ENCODE peak calls at places on chromosome 7, in five cellular contexts. C, B, Q, X and I are unnamed samples.

GRCh38 chr7:55366461-55367138 is 1.5 kb downstream of the LANCL2 start:
- DNase-seq in C (peak; percentile 17), B (peak; percentile 30), Q (no peak), X (peak; percentile 16), I (no peak)

GRCh38 chr7:88927-89921 is 103.1 kb upstream of the FAM20C start:
- DNase-seq in C (no peak), B (peak; percentile 97), Q (peak; percentile 96), X (no peak), I (peak; percentile 92)

GRCh38 chr7:117385340-117386124 is 41.8 kb downstream of the ASZ1 start:
- DNase-seq in C (no peak), B (peak; percentile 63), Q (peak; percentile 53), X (peak; percentile 79), I (peak; percentile 19)

GRCh38 chr7:88200793-88201192 is 19.0 kb downstream of the SRI start:
- DNase-seq in C (no peak), B (no peak), Q (no peak), X (no peak), I (no peak)

GRCh38 chr7:158818325-158819213 is 10.7 kb downstream of the ESYT2 start:
- DNase-seq in C (peak; percentile 47), B (peak; percentile 98), Q (peak; percentile 96), X (peak; percentile 86), I (peak; percentile 99)

GRCh38 chr7:129980667-129981066 is 27.9 kb upstream of the UBE2H start:
- DNase-seq in C (no peak), B (no peak), Q (no peak), X (no peak), I (no peak)

GRCh38 chr7:167976-168791 is 24.2 kb upstream of the FAM20C start:
- DNase-seq in C (no peak), B (no peak), Q (no peak), X (no peak), I (no peak)

GRCh38 chr7:33774762-33775523 is 130.4 kb upstream of the BMPER start:
- DNase-seq in C (no peak), B (peak; percentile 15), Q (peak; percentile 81), X (no peak), I (peak; percentile 91)

GRCh38 chr7:122166708-122167107 is 22.7 kb upstream of the AASS start:
- DNase-seq in C (no peak), B (peak; percentile 60), Q (peak; percentile 62), X (no peak), I (peak; percentile 48)

DNA sequence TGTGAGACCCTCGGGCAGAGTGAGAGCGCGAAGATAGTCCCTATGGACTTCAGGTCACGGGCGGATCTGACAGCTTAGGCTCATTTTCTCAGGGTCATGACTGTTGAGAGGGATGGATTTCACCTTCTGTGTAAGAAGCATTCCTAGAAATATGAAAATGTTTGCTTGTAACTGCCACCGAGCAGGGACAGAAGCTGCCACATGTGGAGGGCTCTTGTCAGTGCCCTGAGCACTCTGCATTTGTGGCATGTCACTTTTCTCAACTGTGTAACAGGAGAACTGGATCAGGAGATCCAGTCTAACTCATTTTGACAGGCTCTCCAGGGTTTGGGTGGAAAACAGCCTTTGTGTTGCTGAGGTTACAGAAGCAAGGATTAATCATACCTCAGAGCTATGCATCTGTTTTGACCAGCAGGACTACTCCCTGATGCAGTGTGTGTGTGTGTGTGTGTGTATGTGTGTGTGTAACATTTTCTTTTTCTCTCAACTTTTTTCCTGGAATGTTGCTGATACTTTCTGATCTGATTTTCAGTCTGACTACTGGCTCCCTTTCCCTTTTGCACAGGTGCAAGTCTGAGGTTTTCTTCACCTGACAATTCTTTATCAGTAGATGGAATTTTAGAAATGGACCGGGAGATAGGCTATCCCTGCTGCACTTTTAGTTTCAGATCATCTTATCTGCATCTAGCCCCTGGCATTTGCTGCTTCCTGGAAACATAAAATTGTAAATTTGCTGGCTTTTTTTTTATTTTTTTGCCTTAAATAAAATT is 183.3 kb downstream of the STK31 start:
- DNase-seq in C (no peak), B (peak; percentile 18), Q (no peak), X (no peak), I (peak; percentile 33)
- H3K4me2 ChIP-seq in C (no peak overlapping the region), B (no peak overlapping the region), Q (no peak overlapping the region), X (no peak overlapping the region), I (no peak overlapping the region)

DNA sequence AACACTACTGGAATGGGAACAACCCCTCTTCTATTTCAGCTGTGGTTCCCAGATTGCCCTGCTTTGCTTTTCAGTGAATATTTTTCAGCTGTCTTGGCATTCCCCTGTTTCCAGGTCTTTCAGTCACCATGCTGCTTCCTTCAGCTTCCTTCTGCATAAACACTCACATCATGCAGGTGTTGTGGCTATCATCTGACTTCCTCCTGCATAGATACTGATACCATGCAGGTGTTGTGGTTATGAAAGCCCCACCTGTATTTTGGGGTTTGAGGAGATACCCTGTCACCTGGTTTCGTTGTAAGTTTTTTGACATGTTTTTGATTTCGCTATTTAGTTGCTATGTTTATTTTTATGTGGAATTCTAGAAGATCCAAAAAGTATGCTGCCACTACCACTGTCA is 71.5 kb downstream of the SLC35B4 start:
- DNase-seq in C (no peak), B (no peak), Q (no peak), X (peak; percentile 97), I (no peak)
- H3K9ac ChIP-seq in C (no peak overlapping the region), B (no peak overlapping the region), Q (no peak overlapping the region), X (no peak overlapping the region), I (no peak overlapping the region)

GRCh38 chr7:43878867-43879266 is 9.6 kb upstream of the MRPS24 start:
- DNase-seq in C (no peak), B (peak; percentile 35), Q (peak; percentile 37), X (no peak), I (no peak)

GRCh38 chr7:43876976-43877745 is 7.8 kb upstream of the MRPS24 start:
- DNase-seq in C (no peak), B (no peak), Q (no peak), X (no peak), I (no peak)

GRCh38 chr7:43879477-43879876 is 10.2 kb upstream of the MRPS24 start:
- DNase-seq in C (no peak), B (peak; percentile 94), Q (peak; percentile 93), X (no peak), I (peak; percentile 48)

GRCh38 chr7:43876266-43876665 is 6.9 kb upstream of the MRPS24 start:
- DNase-seq in C (no peak), B (no peak), Q (no peak), X (no peak), I (no peak)

GRCh38 chr7:43877968-43878864 is 8.9 kb upstream of the MRPS24 start:
- DNase-seq in C (no peak), B (no peak), Q (no peak), X (no peak), I (no peak)
- H3K4me2 ChIP-seq in C (no peak overlapping the region), B (peak overlapping the region; percentile 55), Q (no peak overlapping the region), X (no peak overlapping the region), I (no peak overlapping the region)

GRCh38 chr7:26292768-26293560 is 1.3 kb downstream of the SNX10 start:
- DNase-seq in C (no peak), B (no peak), Q (no peak), X (no peak), I (no peak)

GRCh38 chr7:26295015-26295414 is 3.4 kb downstream of the SNX10 start:
- DNase-seq in C (no peak), B (no peak), Q (no peak), X (no peak), I (no peak)

GRCh38 chr7:26293569-26294308 is 2.1 kb downstream of the SNX10 start:
- DNase-seq in C (peak; percentile 83), B (no peak), Q (no peak), X (peak; percentile 45), I (no peak)

GRCh38 chr7:26291251-26291650 is 411 bp upstream of the SNX10 start:
- DNase-seq in C (no peak), B (no peak), Q (no peak), X (no peak), I (no peak)

GRCh38 chr7:26291699-26292538 is at the start of gene SNX10:
- DNase-seq in C (no peak), B (peak; percentile 65), Q (no peak), X (peak; percentile 62), I (peak; percentile 57)
- H3K9ac ChIP-seq in C (peak within 1 kb of the TSS; percentile 95), B (peak within 1 kb of the TSS; percentile 48), Q (no peak within 1 kb of the TSS), X (peak within 1 kb of the TSS; percentile 41), I (peak within 1 kb of the TSS; percentile 53)

GRCh38 chr7:81491573-81491972 is 278.3 kb downstream of the HGF start:
- DNase-seq in C (no peak), B (no peak), Q (no peak), X (no peak), I (no peak)
- H3K4me2 ChIP-seq in C (no peak overlapping the region), B (no peak overlapping the region), Q (no peak overlapping the region), X (no peak overlapping the region), I (no peak overlapping the region)

DNA sequence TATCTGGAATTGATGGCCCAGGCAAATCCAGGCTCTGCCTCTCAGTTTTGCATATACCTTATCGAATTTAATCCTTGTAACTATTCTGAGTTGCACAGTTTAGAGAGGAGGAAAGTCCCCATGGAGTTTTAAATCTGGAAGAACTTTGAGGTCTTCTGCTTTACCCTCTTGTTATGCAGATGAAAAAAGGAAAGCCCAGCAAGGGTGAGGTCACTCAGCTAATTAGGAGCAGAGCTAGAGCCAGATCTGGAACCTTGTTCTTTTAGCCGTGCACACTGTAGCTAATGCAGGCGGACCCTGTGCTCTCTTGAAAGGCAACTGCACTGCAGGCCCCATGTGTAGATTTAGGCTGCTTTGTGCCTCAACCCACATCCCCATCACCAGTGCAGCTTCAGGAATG is 63.5 kb downstream of the SYPL1 start:
- DNase-seq in C (no peak), B (no peak), Q (no peak), X (peak; percentile 4), I (no peak)
- H3K9ac ChIP-seq in C (no peak overlapping the region), B (no peak overlapping the region), Q (no peak overlapping the region), X (no peak overlapping the region), I (no peak overlapping the region)

GRCh38 chr7:114822131-114822530 is 99.8 kb upstream of the MDFIC start:
- DNase-seq in C (no peak), B (no peak), Q (no peak), X (no peak), I (no peak)

GRCh38 chr7:114818501-114818900 is 103.4 kb upstream of the MDFIC start:
- DNase-seq in C (no peak), B (peak; percentile 90), Q (peak; percentile 70), X (no peak), I (peak; percentile 87)

GRCh38 chr7:114820993-114821945 is 100.6 kb upstream of the MDFIC start:
- DNase-seq in C (no peak), B (peak; percentile 36), Q (peak; percentile 19), X (no peak), I (no peak)

GRCh38 chr7:114822844-114823243 is 99.0 kb upstream of the MDFIC start:
- DNase-seq in C (no peak), B (no peak), Q (no peak), X (no peak), I (no peak)

GRCh38 chr7:114819629-114820362 is 102.1 kb upstream of the MDFIC start:
- DNase-seq in C (no peak), B (peak; percentile 96), Q (peak; percentile 98), X (no peak), I (peak; percentile 99)
- H3K4me2 ChIP-seq in C (no peak overlapping the region), B (peak overlapping the region; percentile 74), Q (peak overlapping the region; percentile 61), X (no peak overlapping the region), I (peak overlapping the region; percentile 63)